ENCODE peak calls at places on chromosomes 11 and 22, in eight cellular contexts. D is stimulated activated CD4-positive, alpha-beta T cell treated with anti-CD3 and anti-CD28 coated beads, Interleukin-2, amount 100 ng/mL, for 24 hours; Z is skeletal muscle cell; O is CD4-positive, alpha-beta memory T cell; S is iris pigment epithelial cell; I is A549; W is memory B cell; N is putamen. T is an unnamed sample.

GRCh38 chr22:37498289-37498909 is 12.2 kb upstream of the MFNG start:
- DNase-seq in W (peak), S (no peak), Z (no peak), D (peak), N (no peak), O (peak), I (peak), T (no peak)

GRCh38 chr22:39965749-39966148 is 5.6 kb downstream of the TMA7B start:
- DNase-seq in I (no peak), D (no peak), Z (no peak), W (no peak), N (no peak), S (no peak), O (no peak), T (no peak)

GRCh38 chr11:8285796-8286195 is 22.1 kb upstream of the LMO1 start:
- DNase-seq in W (no peak), S (no peak), I (no peak), Z (no peak), N (no peak), O (no peak), D (no peak), T (no peak)

GRCh38 chr11:114447892-114448291 is 8.6 kb downstream of the REXO2 start:
- DNase-seq in Z (peak), D (no peak), I (no peak), O (no peak), W (no peak), S (peak), N (no peak), T (no peak)

GRCh38 chr11:6667733-6668374 is 12.2 kb upstream of the DCHS1 start:
- DNase-seq in D (no peak), N (no peak), W (peak), S (peak), Z (no peak), O (peak), I (peak), T (no peak)

GRCh38 chr11:118358071-118358470 is 1.3 kb upstream of the UBE4A start:
- DNase-seq in S (no peak), I (no peak), D (no peak), W (no peak), N (no peak), O (no peak), Z (no peak), T (no peak)

GRCh38 chr11:70948855-70949551 is 303.4 kb downstream of the SHANK2 start:
- DNase-seq in D (no peak), W (no peak), S (no peak), N (peak), Z (no peak), I (no peak), O (no peak), T (peak)

GRCh38 chr22:49760280-49760629 is 67.4 kb downstream of the BRD1 start:
- DNase-seq in D (no peak), N (no peak), O (no peak), S (no peak), W (no peak), Z (no peak), I (no peak), T (no peak)

GRCh38 chr11:128790200-128790599 is 76.9 kb downstream of the KCNJ1 start:
- DNase-seq in I (no peak), Z (no peak), D (no peak), W (no peak), S (peak), O (no peak), N (peak), T (no peak)

GRCh38 chr11:86150826-86151187 is 81.9 kb upstream of the PICALM start:
- DNase-seq in S (no peak), N (no peak), O (no peak), D (no peak), Z (no peak), W (no peak), I (no peak), T (no peak)

GRCh38 chr11:26916805-26917204 is 77.1 kb upstream of the FIBIN start:
- DNase-seq in Z (no peak), S (no peak), I (no peak), W (no peak), N (no peak), O (no peak), D (no peak), T (no peak)

GRCh38 chr11:111373590-111373989 is 5.5 kb downstream of the POU2AF1 start:
- DNase-seq in O (no peak), N (no peak), Z (no peak), D (no peak), I (no peak), W (no peak), S (no peak), T (no peak)

GRCh38 chr11:121241300-121242176 is 51.0 kb upstream of the SC5D start:
- DNase-seq in S (no peak), I (no peak), O (no peak), N (no peak), Z (peak), D (no peak), W (no peak), T (no peak)

GRCh38 chr11:19040051-19040450 is 20.5 kb downstream of the MRGPRX2 start:
- DNase-seq in Z (no peak), W (no peak), S (no peak), N (no peak), D (no peak), I (no peak), O (no peak), T (no peak)

GRCh38 chr11:87719311-87720073 is 455.8 kb downstream of the RAB38 start:
- DNase-seq in N (peak), I (no peak), O (no peak), S (no peak), W (no peak), Z (no peak), D (no peak), T (no peak)

GRCh38 chr11:65491614-65492386 is 7.0 kb upstream of the MALAT1 start:
- DNase-seq in W (no peak), O (no peak), Z (peak), D (no peak), N (peak), I (peak), S (peak), T (peak)

GRCh38 chr22:46140989-46141928 is 9.1 kb upstream of the PPARA start:
- DNase-seq in I (no peak), D (no peak), W (no peak), Z (no peak), S (no peak), N (no peak), O (no peak), T (no peak)